ENCODE peak calls at places on chromosomes 13 and 19, in seven cellular contexts. U, Q, W, S, K, B and I are unnamed samples.

GRCh38 chr19:55212447-55212846 is 3.1 kb upstream of the PTPRH start:
- DNase-seq in U (no peak), Q (no peak), W (no peak), S (no peak), K (no peak), B (no peak), I (no peak)

GRCh38 chr13:49840667-49841066 is 48.2 kb upstream of the KPNA3 start:
- DNase-seq in U (no peak), Q (no peak), W (no peak), S (no peak), K (no peak), B (no peak), I (no peak)

GRCh38 chr13:77002590-77003190 is 10.8 kb downstream of the CLN5 start:
- DNase-seq in U (peak), Q (no peak), W (no peak), S (no peak), K (no peak), B (peak), I (peak)

GRCh38 chr13:75770164-75771145 is 134.3 kb downstream of the LMO7 start:
- DNase-seq in U (peak), Q (no peak), W (no peak), S (no peak), K (no peak), B (no peak), I (peak)

GRCh38 chr19:4519521-4520277 is 1.4 kb upstream of the PLIN4 start:
- DNase-seq in U (no peak), Q (no peak), W (no peak), S (no peak), K (peak), B (no peak), I (peak)

GRCh38 chr13:20616059-20616797 is 49.3 kb downstream of the IFT88 start:
- DNase-seq in U (peak), Q (peak), W (no peak), S (no peak), K (no peak), B (peak), I (peak)

GRCh38 chr13:30159446-30159839 is 147.9 kb downstream of the KATNAL1 start:
- DNase-seq in U (peak), Q (peak), W (no peak), S (no peak), K (no peak), B (peak), I (peak)

GRCh38 chr13:98476538-98476966 is 100.4 kb downstream of the STK24 start:
- DNase-seq in U (peak), Q (peak), W (peak), S (no peak), K (no peak), B (peak), I (peak)

GRCh38 chr19:51137812-51138425 is 4.2 kb upstream of the SIGLEC7 start:
- DNase-seq in U (no peak), Q (no peak), W (no peak), S (no peak), K (no peak), B (no peak), I (no peak)

GRCh38 chr19:9323557-9323918 is 441 bp upstream of the ZNF559 start:
- DNase-seq in U (peak), Q (peak), W (no peak), S (peak), K (peak), B (peak), I (peak)

GRCh38 chr13:20492641-20493040 is 33.0 kb downstream of the CRYL1 start:
- DNase-seq in U (peak), Q (no peak), W (no peak), S (no peak), K (no peak), B (no peak), I (peak)

GRCh38 chr19:33796164-33797100 is at the start of gene KCTD15:
- DNase-seq in U (peak), Q (no peak), W (no peak), S (peak), K (no peak), B (peak), I (no peak)

GRCh38 chr13:44219808-44220544 is 153.6 kb upstream of the SERP2 start:
- DNase-seq in U (peak), Q (no peak), W (no peak), S (no peak), K (no peak), B (peak), I (peak)

GRCh38 chr19:4445963-4446668 is 11.5 kb downstream of the UBXN6 start:
- DNase-seq in U (no peak), Q (no peak), W (no peak), S (peak), K (no peak), B (no peak), I (no peak)

GRCh38 chr13:53490732-53491131 is 462.1 kb downstream of the OLFM4 start:
- DNase-seq in U (no peak), Q (no peak), W (no peak), S (no peak), K (no peak), B (no peak), I (no peak)

GRCh38 chr13:73341748-73342147 is 282.9 kb downstream of the KLF5 start:
- DNase-seq in U (peak), Q (peak), W (no peak), S (no peak), K (no peak), B (peak), I (peak)

GRCh38 chr13:113202912-113203311 is 5.6 kb downstream of the PCID2 start:
- DNase-seq in U (no peak), Q (no peak), W (no peak), S (no peak), K (no peak), B (no peak), I (no peak)

GRCh38 chr19:44176590-44176989 is 11.7 kb downstream of the ZNF226 start:
- DNase-seq in U (no peak), Q (no peak), W (no peak), S (no peak), K (no peak), B (no peak), I (no peak)

GRCh38 chr19:51564791-51565190 is 6.3 kb upstream of the ZNF175 start:
- DNase-seq in U (no peak), Q (no peak), W (no peak), S (no peak), K (no peak), B (no peak), I (no peak)

GRCh38 chr13:114076329-114076761 is 56.1 kb downstream of the RASA3 start:
- DNase-seq in U (no peak), Q (no peak), W (no peak), S (peak), K (no peak), B (no peak), I (no peak)

GRCh38 chr13:111058796-111059506 is 56.2 kb upstream of the ARHGEF7 start:
- DNase-seq in U (no peak), Q (no peak), W (no peak), S (no peak), K (no peak), B (no peak), I (no peak)

GRCh38 chr13:45325806-45326205 is 15.2 kb downstream of the TPT1 start:
- DNase-seq in U (peak), Q (no peak), W (no peak), S (peak), K (peak), B (peak), I (peak)

GRCh38 chr19:49408816-49409440 is 14.3 kb downstream of the PTH2 start:
- DNase-seq in U (no peak), Q (no peak), W (no peak), S (no peak), K (no peak), B (no peak), I (peak)
- TF ChIP-seq CTCF in U (no peak), Q (no peak), W (no peak), S (no peak), K (no peak), B (no peak), I (no peak)

GRCh38 chr19:53883741-53884140 is 1.7 kb downstream of the PRKCG start:
- DNase-seq in U (no peak), Q (no peak), W (no peak), S (no peak), K (no peak), B (no peak), I (no peak)

GRCh38 chr19:53882391-53883050 is 524 bp downstream of the PRKCG start:
- DNase-seq in U (no peak), Q (no peak), W (no peak), S (no peak), K (no peak), B (no peak), I (no peak)

GRCh38 chr19:53883231-53883661 is 1.2 kb downstream of the PRKCG start:
- DNase-seq in U (no peak), Q (no peak), W (no peak), S (no peak), K (no peak), B (no peak), I (no peak)

GRCh38 chr19:53880716-53881481 is 1.1 kb upstream of the PRKCG start:
- DNase-seq in U (no peak), Q (no peak), W (no peak), S (no peak), K (no peak), B (no peak), I (no peak)

DNA sequence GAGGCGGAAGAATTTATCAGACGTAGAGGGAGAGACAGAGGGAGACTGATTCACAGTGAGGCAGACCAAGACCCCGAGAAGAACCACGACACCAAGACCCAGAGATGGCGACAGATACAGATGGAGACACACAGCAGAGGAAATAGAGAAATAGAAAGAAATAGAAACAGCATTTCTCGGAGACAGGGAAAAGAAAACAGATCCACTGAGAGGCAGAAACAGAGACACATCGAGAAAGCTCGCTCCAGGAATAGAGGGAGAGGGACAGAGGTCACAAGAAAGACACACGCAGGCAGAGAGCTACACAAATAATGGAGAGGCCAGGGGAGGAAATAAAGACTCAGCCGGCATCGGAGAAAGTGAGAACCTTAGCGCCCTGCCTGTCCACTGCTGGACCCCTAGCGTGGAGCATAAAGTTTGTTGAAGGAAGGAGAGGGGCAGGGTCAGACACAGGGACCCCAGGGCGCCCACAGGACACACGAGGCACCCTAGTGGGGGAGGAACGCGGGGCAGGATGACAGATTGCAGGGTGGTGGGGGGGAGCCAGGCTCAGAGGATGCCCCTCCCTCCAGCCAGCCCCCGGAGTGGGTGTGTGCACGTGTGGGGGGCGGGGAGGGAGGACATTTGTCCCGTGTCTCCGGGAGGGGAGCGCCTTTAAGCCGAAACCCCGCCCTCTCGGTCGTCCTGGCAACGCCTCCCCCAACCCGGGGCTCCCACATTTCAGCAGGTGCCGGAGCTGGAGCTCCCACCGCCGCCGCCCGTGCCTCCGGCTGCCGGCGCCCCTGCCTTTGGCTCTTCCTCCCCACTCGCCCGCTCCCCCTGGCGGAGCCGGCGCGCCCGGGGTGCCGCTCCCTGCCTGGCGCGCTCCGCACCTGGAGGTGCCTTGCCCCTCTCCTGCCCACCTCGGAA is at the start of gene PRKCG:
- DNase-seq in U (no peak), Q (no peak), W (peak), S (no peak), K (no peak), B (no peak), I (no peak)
- H3K4me3 ChIP-seq in U (peak), Q (peak), W (peak), S (peak), K (peak), B (peak), I (peak)

DNA sequence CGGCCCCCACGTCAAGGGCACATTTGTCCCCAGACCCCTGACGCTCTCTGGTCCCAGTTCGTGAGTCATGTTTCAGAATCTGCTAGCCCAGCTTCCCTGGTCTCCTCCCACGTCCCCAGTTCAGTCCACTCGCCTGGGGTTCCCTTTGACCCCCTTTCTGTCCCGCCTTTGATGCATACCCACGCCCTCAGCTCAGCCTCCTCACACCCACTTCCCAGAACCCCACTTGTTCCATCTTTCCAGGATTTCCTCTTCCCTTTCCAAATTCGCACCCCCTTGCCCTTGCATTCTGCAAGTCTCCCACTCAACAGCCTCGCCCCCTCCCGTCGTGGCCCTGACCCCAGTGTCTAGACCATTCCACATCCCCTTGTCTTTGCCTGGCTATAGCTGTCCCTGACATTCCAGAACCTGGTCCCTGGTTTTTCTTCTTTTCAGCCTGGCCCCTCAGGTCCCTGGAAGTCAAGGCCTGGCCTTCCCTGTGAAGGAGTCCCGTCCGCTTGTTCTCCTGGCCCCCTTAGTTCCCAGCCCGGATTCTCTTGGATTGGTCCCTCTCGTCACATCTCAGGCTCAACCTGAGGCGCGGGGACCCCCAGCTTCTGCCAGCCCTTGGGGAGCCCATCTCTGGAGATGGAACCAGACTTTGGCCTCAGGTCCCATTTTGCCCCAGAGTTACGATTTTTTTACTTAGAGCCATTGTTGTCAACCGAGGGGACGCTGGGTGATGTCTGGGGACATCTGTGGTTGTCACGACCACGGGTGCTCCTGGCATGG is 1.3 kb downstream of the NCLN start:
- DNase-seq in U (no peak), Q (no peak), W (peak), S (no peak), K (no peak), B (no peak), I (no peak)
- TF ChIP-seq CTCF in U (no peak), Q (no peak), W (no peak), S (no peak), K (no peak), B (no peak), I (no peak)

DNA sequence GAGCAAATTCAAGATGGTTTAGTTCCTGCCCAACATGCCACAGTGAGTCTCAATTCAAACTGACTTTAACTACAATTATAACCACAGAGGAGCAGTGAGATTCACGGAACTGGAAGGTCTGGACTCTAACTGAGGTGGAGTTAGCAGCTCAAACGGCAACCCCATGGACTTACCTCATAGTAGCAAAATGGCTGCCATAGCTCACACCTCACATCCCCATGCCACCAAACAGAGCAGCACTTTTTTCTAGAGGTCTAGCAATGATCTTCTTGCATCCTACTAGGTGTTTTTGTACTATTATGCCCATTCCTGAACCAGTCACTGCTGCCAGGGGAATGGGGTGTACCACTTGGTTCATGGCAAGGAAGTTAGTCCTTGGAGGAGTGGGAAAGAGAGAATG is 87.7 kb downstream of the ZNF536 start:
- DNase-seq in U (no peak), Q (no peak), W (no peak), S (no peak), K (no peak), B (no peak), I (no peak)
- H3K4me3 ChIP-seq in U (no peak), Q (no peak), W (no peak), S (no peak), K (no peak), B (no peak), I (no peak)

DNA sequence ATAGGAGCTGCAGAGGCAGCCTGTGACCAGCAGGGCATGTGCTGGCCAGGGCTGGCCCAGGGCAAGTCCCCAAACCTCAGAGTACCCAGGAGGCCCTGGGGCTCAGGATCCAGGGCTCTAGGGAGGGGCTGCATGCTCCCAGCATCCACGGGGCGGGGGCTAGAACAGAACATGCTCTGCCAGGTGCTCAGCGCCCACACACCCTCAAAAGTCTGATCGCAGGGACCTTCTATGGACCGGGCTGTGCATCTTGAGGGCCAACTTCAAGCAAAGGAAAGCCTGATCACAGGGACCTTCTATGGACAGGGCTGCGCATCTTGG is 33.5 kb downstream of the ELL start:
- DNase-seq in U (no peak), Q (no peak), W (no peak), S (no peak), K (no peak), B (no peak), I (no peak)
- TF ChIP-seq CTCF in U (peak), Q (peak), W (no peak), S (no peak), K (peak), B (peak), I (peak)